ENCODE peak calls at places on chromosomes 4 and X, in four cellular contexts. C, Y, N and U are unnamed samples.

GRCh38 chrX:118325453-118325852 is 20.5 kb upstream of the WDR44 start:
- DNase-seq in C (no peak), N (no peak), Y (peak; percentile 4), U (no peak)

GRCh38 chr4:3270141-3270611 is 21.2 kb downstream of the MSANTD1 start:
- DNase-seq in Y (no peak), C (no peak), N (no peak), U (no peak)

GRCh38 chrX:154457491-154458115 is 478 bp upstream of the PLXNA3 start:
- DNase-seq in N (peak; percentile 70), Y (no peak), C (no peak), U (no peak)

GRCh38 chrX:47579537-47579936 is 2.7 kb upstream of the TIMP1 start:
- DNase-seq in N (no peak), C (no peak), Y (peak; percentile 78), U (no peak)

GRCh38 chrX:82813671-82814078 is 694.4 kb upstream of the POU3F4 start:
- DNase-seq in Y (peak; percentile 0), C (no peak), N (no peak), U (no peak)

GRCh38 chr4:17512973-17513665 is 1.2 kb upstream of the QDPR start:
- DNase-seq in N (no peak), Y (no peak), C (no peak), U (no peak)

GRCh38 chrX:110399497-110399896 is 40.8 kb downstream of the RTL9 start:
- DNase-seq in C (no peak), N (no peak), Y (no peak), U (no peak)

GRCh38 chr4:41517121-41517520 is 20.8 kb upstream of the LIMCH1 start:
- DNase-seq in N (no peak), Y (no peak), C (no peak), U (no peak)

GRCh38 chr4:26838055-26838842 is 22.4 kb upstream of the STIM2 start:
- DNase-seq in C (no peak), N (no peak), Y (no peak), U (no peak)

GRCh38 chr4:52051615-52052474 is 741 bp downstream of the SPATA18 start:
- DNase-seq in N (peak; percentile 35), C (peak; percentile 35), Y (peak; percentile 91), U (peak; percentile 60)

GRCh38 chr4:126071346-126072333 is 756.9 kb downstream of the FAT4 start:
- DNase-seq in N (no peak), C (no peak), Y (peak; percentile 73), U (no peak)

GRCh38 chrX:13965531-13965930 is 64.2 kb downstream of the GEMIN8 start:
- DNase-seq in C (no peak), N (no peak), Y (no peak), U (no peak)

GRCh38 chr4:94168321-94168720 is 39.3 kb upstream of the SMARCAD1 start:
- DNase-seq in C (no peak), Y (no peak), N (no peak), U (no peak)

GRCh38 chrX:68834371-68835103 is 5.7 kb downstream of the EFNB1 start:
- DNase-seq in C (peak; percentile 6), N (peak; percentile 9), Y (no peak), U (no peak)

GRCh38 chrX:15240414-15240813 is 29.5 kb downstream of the ASB9 start:
- DNase-seq in Y (no peak), N (no peak), C (no peak), U (no peak)

GRCh38 chr4:10288830-10289533 is 168.2 kb downstream of the ZNF518B start:
- DNase-seq in C (no peak), N (no peak), Y (no peak), U (no peak)

GRCh38 chr4:89995824-89996223 is 101.2 kb downstream of the MMRN1 start:
- DNase-seq in C (no peak), N (no peak), Y (no peak), U (no peak)

GRCh38 chrX:153631346-153631745 is 15.7 kb upstream of the DUSP9 start:
- DNase-seq in N (no peak), C (no peak), Y (no peak), U (no peak)

GRCh38 chr4:190014771-190015537 is 12.1 kb downstream of the FRG2 start:
- DNase-seq in Y (peak; percentile 47), N (no peak), C (no peak), U (no peak)

GRCh38 chr4:1210971-1211370 is 38.0 kb downstream of the CTBP1 start:
- DNase-seq in C (peak; percentile 30), N (no peak), Y (no peak), U (no peak)

GRCh38 chrX:45748443-45748842 is 547.8 kb upstream of the DIPK2B start:
- DNase-seq in Y (no peak), C (no peak), N (no peak), U (no peak)

GRCh38 chr4:3241905-3242304 is 7.1 kb upstream of the MSANTD1 start:
- DNase-seq in N (no peak), Y (peak; percentile 85), C (peak; percentile 82), U (no peak)

GRCh38 chrX:73940893-73941470 is 363.0 kb upstream of the ZCCHC13 start:
- DNase-seq in C (no peak), N (no peak), Y (peak; percentile 34), U (no peak)

GRCh38 chr4:86848732-86849617 is at the start of gene SLC10A6:
- DNase-seq in Y (no peak), C (no peak), N (no peak), U (no peak)

GRCh38 chrX:51891245-51891644 is 2.2 kb upstream of the MAGED1 start:
- DNase-seq in N (no peak), C (no peak), Y (no peak), U (no peak)

GRCh38 chrX:32933548-32933947 is 277.8 kb downstream of the DMD start:
- DNase-seq in N (no peak), Y (no peak), C (no peak), U (no peak)

GRCh38 chr4:143482753-143483362 is 30.6 kb upstream of the SMARCA5 start:
- DNase-seq in C (peak; percentile 34), N (no peak), Y (peak; percentile 77), U (peak; percentile 10)

GRCh38 chrX:77446840-77447239 is 349 bp upstream of the FGF16 start:
- DNase-seq in C (no peak), Y (peak; percentile 44), N (no peak), U (no peak)

GRCh38 chr4:147174561-147174960 is 228.9 kb upstream of the TTC29 start:
- DNase-seq in C (no peak), N (no peak), Y (no peak), U (no peak)

GRCh38 chr4:96543346-96543745 is 703.5 kb downstream of the PDHA2 start:
- DNase-seq in N (no peak), Y (no peak), C (no peak), U (no peak)

GRCh38 chrX:72713130-72713529 is 976 bp downstream of the PHKA1 start:
- DNase-seq in N (no peak), C (no peak), Y (peak; percentile 1), U (no peak)

GRCh38 chrX:38052096-38052495 is 45.7 kb downstream of the SYTL5 start:
- DNase-seq in C (no peak), Y (peak; percentile 74), N (no peak), U (no peak)

GRCh38 chrX:24566233-24566632 is 80.9 kb downstream of the PCYT1B start:
- DNase-seq in Y (no peak), C (no peak), N (no peak), U (no peak)

GRCh38 chrX:24563291-24564010 is 83.7 kb downstream of the PCYT1B start:
- DNase-seq in Y (no peak), C (no peak), N (no peak), U (no peak)

DNA sequence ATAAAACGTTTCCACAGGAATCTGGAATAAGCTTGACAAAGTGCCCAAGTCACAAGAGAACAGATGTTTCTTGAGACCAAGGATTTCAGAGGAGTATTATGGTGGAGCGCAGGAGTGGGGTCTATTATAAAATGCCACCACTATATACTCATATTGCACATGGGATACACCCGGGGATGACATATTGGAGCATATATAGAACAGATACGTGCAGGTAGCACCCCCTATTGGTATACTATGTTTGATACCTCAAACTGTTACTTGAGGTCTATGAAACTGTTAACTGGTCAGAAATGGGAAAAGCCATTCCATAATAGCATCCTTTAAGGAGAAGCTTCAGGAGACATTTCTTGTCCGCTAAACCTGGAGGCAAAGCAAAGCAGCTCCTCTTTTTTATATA is 86.0 kb downstream of the PCYT1B start:
- DNase-seq in C (no peak), Y (peak; percentile 19), N (no peak), U (no peak)
- TF ChIP-seq CTCF in C (no peak), Y (peak; percentile 16), N (no peak), U (no peak)

DNA sequence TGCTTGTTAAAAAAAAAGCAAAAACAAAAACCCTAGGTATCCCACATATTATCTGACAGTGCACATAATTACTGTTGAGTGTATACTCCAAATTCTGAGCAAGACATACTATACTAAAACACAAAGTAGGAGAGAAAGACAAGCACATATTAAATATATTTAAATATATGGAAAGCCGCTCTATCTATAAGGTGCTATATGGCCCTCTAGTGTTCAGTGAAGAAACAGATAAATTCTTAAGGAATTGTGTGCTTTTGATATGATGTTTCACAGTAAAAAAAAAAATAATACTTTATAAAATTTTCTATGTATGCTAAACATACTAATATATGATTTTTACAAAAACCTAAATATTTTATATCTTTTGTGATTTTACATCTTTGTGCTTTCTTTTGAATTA is 137.8 kb downstream of the FBXW7 start:
- DNase-seq in N (no peak), Y (peak; percentile 27), C (no peak), U (no peak)
- TF ChIP-seq CTCF in N (no peak), Y (peak; percentile 50), C (no peak), U (peak; percentile 74)

GRCh38 chr4:56787380-56787779 is 34.1 kb downstream of the SPINK2 start:
- DNase-seq in N (no peak), Y (peak; percentile 60), C (peak; percentile 30), U (no peak)

GRCh38 chr4:56783986-56784385 is 37.5 kb downstream of the SPINK2 start:
- DNase-seq in N (no peak), C (no peak), Y (no peak), U (no peak)

GRCh38 chr4:56786955-56787354 is 34.5 kb downstream of the SPINK2 start:
- DNase-seq in Y (peak; percentile 86), N (no peak), C (peak; percentile 57), U (no peak)

GRCh38 chr4:56782019-56782418 is 39.5 kb downstream of the SPINK2 start:
- DNase-seq in N (no peak), Y (no peak), C (no peak), U (no peak)
- TF ChIP-seq CTCF in N (no peak), Y (no peak), C (no peak), U (no peak)

DNA sequence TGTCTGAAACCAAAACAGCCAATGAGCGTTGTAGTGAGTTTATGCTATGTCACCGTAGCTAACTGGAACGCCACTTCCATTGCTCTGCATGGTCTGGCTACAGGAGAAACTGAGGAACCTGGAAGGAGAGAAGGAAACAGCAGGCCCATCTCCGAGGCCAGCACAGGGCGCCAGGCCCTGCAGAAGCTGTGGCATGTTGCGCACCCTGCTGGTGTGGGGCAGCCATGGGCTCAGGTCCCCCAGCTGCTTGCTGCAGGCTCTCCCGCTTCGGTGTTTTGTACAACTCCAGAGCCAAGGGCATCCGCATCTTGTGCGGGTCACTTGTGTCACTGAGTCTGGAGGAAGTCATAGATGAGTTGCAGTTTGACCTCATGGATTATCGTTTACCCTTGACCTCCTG is 89.2 kb downstream of the AFAP1 start:
- DNase-seq in C (no peak), Y (no peak), N (no peak), U (no peak)
- TF ChIP-seq CTCF in C (no peak), Y (no peak), N (no peak), U (no peak)

DNA sequence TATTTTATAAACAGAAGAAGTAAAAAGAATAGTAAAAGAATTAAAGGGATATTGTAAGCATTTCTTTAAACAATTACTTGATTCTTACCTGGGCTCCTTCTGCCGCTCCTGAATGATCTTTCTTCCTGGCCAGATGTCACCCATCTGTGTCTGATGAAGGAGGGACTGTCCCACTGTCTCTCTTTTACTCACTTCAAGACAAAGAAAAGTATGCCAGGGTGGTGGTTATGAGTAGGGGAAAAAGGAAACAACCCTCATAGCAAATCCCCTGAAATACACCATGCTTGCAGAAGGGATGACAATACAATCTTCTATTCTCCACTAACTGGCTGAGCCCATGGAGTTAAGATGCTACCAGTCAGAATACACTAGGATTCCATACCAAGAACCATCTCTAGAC is 31.1 kb downstream of the SYTL4 start:
- DNase-seq in Y (no peak), C (no peak), N (no peak), U (no peak)
- TF ChIP-seq CTCF in Y (no peak), C (no peak), N (no peak), U (no peak)